ENCODE peak calls at places on chromosome 16, in four cellular contexts. One of them, this sample, is unnamed.
A peak's percentile ranks its signal among the peaks of the same experiment; 100 is the strongest.

GRCh38 chr16:20763461-20764232 is at the start of gene ACSM3:
- DNase-seq in GM13977: peak; percentile 89
- DNase-seq in T1000: no peak
- DNase-seq in HCT116: peak; percentile 65
- DNase-seq in this sample: peak; percentile 50

GRCh38 chr16:55661842-55662479 is 6.2 kb downstream of the SLC6A2 start:
- DNase-seq in HCT116: no peak
- DNase-seq in GM13977: no peak
- DNase-seq in T1000: peak; percentile 26
- DNase-seq in this sample: no peak

GRCh38 chr16:84922351-84923135 is 88.8 kb downstream of the ZDHHC7 start:
- DNase-seq in GM13977: no peak
- DNase-seq in T1000: no peak
- DNase-seq in HCT116: no peak
- DNase-seq in this sample: no peak

GRCh38 chr16:84484579-84485254 is 19.7 kb downstream of the MEAK7 start:
- DNase-seq in GM13977: peak; percentile 58
- DNase-seq in T1000: no peak
- DNase-seq in HCT116: peak; percentile 41
- DNase-seq in this sample: no peak

GRCh38 chr16:785563-786535 is 2.3 kb downstream of the RPUSD1 start:
- DNase-seq in T1000: peak; percentile 48
- DNase-seq in HCT116: no peak
- DNase-seq in GM13977: peak; percentile 86
- DNase-seq in this sample: peak; percentile 66

GRCh38 chr16:56780646-56781045 is 50.7 kb downstream of the NUP93 start:
- DNase-seq in HCT116: no peak
- DNase-seq in T1000: no peak
- DNase-seq in GM13977: no peak
- DNase-seq in this sample: no peak

GRCh38 chr16:89446975-89447293 is 43.4 kb downstream of the ANKRD11 start:
- DNase-seq in HCT116: no peak
- DNase-seq in T1000: no peak
- DNase-seq in GM13977: no peak
- DNase-seq in this sample: no peak

GRCh38 chr16:86029131-86029741 is 130.3 kb downstream of the IRF8 start:
- DNase-seq in T1000: no peak
- DNase-seq in GM13977: no peak
- DNase-seq in HCT116: no peak
- DNase-seq in this sample: no peak

GRCh38 chr16:85092851-85093250 is 19.4 kb downstream of the CIBAR2 start:
- DNase-seq in T1000: no peak
- DNase-seq in GM13977: no peak
- DNase-seq in HCT116: no peak
- DNase-seq in this sample: no peak

GRCh38 chr16:88688013-88688778 is 1.9 kb upstream of the SNAI3 start:
- DNase-seq in T1000: no peak
- DNase-seq in HCT116: no peak
- DNase-seq in GM13977: no peak
- DNase-seq in this sample: no peak

GRCh38 chr16:77359065-77359502 is 75.8 kb downstream of the ADAMTS18 start:
- DNase-seq in T1000: no peak
- DNase-seq in GM13977: no peak
- DNase-seq in HCT116: no peak
- DNase-seq in this sample: no peak

GRCh38 chr16:64711026-64711425 is 410.8 kb downstream of the CDH11 start:
- DNase-seq in T1000: no peak
- DNase-seq in HCT116: no peak
- DNase-seq in GM13977: no peak
- DNase-seq in this sample: no peak

This sample was measured in T-helper 17 cell.